ENCODE peak calls at places on chromosome 19, in ten cellular contexts. D, A, V, U, F, J, Z, O, Y and X are unnamed samples.

GRCh38 chr19:3062165-3063105 is at the start of gene TLE5:
- DNase-seq in V (peak; percentile 76), O (peak; percentile 32), Y (no peak), Z (peak; percentile 84), A (peak; percentile 78), J (peak; percentile 89), F (peak; percentile 91), U (no peak), D (no peak), X (no peak)

GRCh38 chr19:1984360-1984759 is 31.2 kb downstream of the BTBD2 start:
- DNase-seq in F (no peak), U (no peak), J (no peak), O (no peak), Z (no peak), V (no peak), D (no peak), A (no peak), Y (no peak), X (no peak)

GRCh38 chr19:52492201-52492960 is 35.1 kb upstream of the ZNF808 start:
- DNase-seq in O (no peak), F (no peak), Z (no peak), A (no peak), V (no peak), J (peak; percentile 60), U (no peak), D (no peak), Y (peak; percentile 80), X (no peak)

GRCh38 chr19:40642757-40643325 is 41.7 kb downstream of the LTBP4 start:
- DNase-seq in D (no peak), U (no peak), A (no peak), V (no peak), J (no peak), O (no peak), Y (no peak), Z (no peak), F (no peak), X (no peak)

GRCh38 chr19:10305139-10305806 is 4.3 kb downstream of the ZGLP1 start:
- DNase-seq in J (no peak), F (no peak), U (no peak), A (no peak), Z (no peak), Y (no peak), V (no peak), D (no peak), O (no peak), X (no peak)

GRCh38 chr19:13665125-13665903 is 99.0 kb upstream of the MRI1 start:
- DNase-seq in D (no peak), O (no peak), V (peak; percentile 16), Z (no peak), A (no peak), J (no peak), F (no peak), U (no peak), Y (no peak), X (no peak)

GRCh38 chr19:1811942-1812425 is at the start of gene ATP8B3:
- DNase-seq in J (no peak), U (no peak), Y (no peak), O (no peak), V (no peak), Z (no peak), D (no peak), A (no peak), F (peak; percentile 100), X (no peak)

GRCh38 chr19:11174336-11174735 is 18.8 kb upstream of the SPC24 start:
- DNase-seq in A (no peak), O (no peak), D (no peak), Y (no peak), J (no peak), V (no peak), F (no peak), Z (no peak), U (no peak), X (no peak)

GRCh38 chr19:55549500-55550320 is 4.4 kb upstream of the SBK3 start:
- DNase-seq in V (no peak), Z (no peak), Y (no peak), F (no peak), A (no peak), O (peak; percentile 94), U (peak; percentile 54), J (no peak), D (no peak), X (peak; percentile 66)

GRCh38 chr19:43306097-43306496 is 36.8 kb upstream of the PSG9 start:
- DNase-seq in O (no peak), Z (no peak), A (no peak), U (no peak), V (no peak), Y (no peak), J (no peak), D (no peak), F (no peak), X (no peak)

GRCh38 chr19:18170714-18171255 is 2.8 kb upstream of the IFI30 start:
- DNase-seq in Z (no peak), Y (no peak), U (no peak), O (no peak), V (peak; percentile 62), D (no peak), A (peak; percentile 27), J (peak; percentile 89), F (peak; percentile 89), X (no peak)
- TF ChIP-seq CTCF in Z (no peak), Y (no peak), U (no peak), O (no peak), V (no peak), D (no peak), A (no peak), J (no peak), F (no peak), X (no peak)

GRCh38 chr19:4347521-4347920 is 4.2 kb downstream of the MPND start:
- DNase-seq in V (no peak), O (no peak), U (no peak), Y (no peak), A (no peak), D (no peak), J (no peak), F (no peak), Z (no peak), X (no peak)

GRCh38 chr19:4343845-4344713 is 717 bp downstream of the MPND start:
- DNase-seq in O (no peak), Z (peak; percentile 78), F (peak; percentile 18), V (no peak), Y (no peak), J (peak; percentile 88), D (no peak), A (no peak), U (no peak), X (no peak)

GRCh38 chr19:4345656-4346383 is 2.5 kb downstream of the MPND start:
- DNase-seq in Z (no peak), D (no peak), F (no peak), V (no peak), Y (no peak), O (no peak), A (no peak), J (no peak), U (no peak), X (no peak)

GRCh38 chr19:4342421-4343055 is 824 bp upstream of the MPND start:
- DNase-seq in F (peak; percentile 93), J (peak; percentile 99), U (peak; percentile 100), D (peak; percentile 94), O (peak; percentile 100), Z (peak; percentile 98), A (peak; percentile 95), V (peak; percentile 70), Y (peak; percentile 92), X (peak; percentile 100)

GRCh38 chr19:4343056-4343844 is at the start of gene MPND:
- DNase-seq in F (peak; percentile 92), O (peak; percentile 70), A (peak; percentile 96), Z (peak; percentile 95), U (peak; percentile 39), J (peak; percentile 98), D (peak; percentile 66), Y (peak; percentile 87), V (peak; percentile 95), X (no peak)
- TF ChIP-seq CTCF in F (peak; percentile 6), O (peak; percentile 45), A (peak; percentile 37), Z (no peak), U (peak; percentile 27), J (no peak), D (peak; percentile 27), Y (peak; percentile 42), V (no peak), X (peak; percentile 52)

GRCh38 chr19:38557205-38557799 is 60.5 kb downstream of the MAP4K1 start:
- DNase-seq in J (no peak), V (no peak), Y (no peak), Z (peak; percentile 76), F (no peak), D (no peak), U (no peak), A (no peak), O (no peak), X (no peak)
- TF ChIP-seq CTCF in J (no peak), V (no peak), Y (no peak), Z (no peak), F (peak; percentile 34), D (no peak), U (no peak), A (no peak), O (no peak), X (no peak)

GRCh38 chr19:27793644-27794443 is 1419.1 kb downstream of the UQCRFS1 start:
- DNase-seq in V (peak; percentile 83), A (peak; percentile 93), U (peak; percentile 77), Y (peak; percentile 74), F (peak; percentile 87), J (peak; percentile 98), D (peak; percentile 83), Z (peak; percentile 97), O (peak; percentile 96), X (peak; percentile 69)
- TF ChIP-seq CTCF in V (no peak), A (peak; percentile 22), U (no peak), Y (peak; percentile 6), F (no peak), J (no peak), D (peak; percentile 10), Z (no peak), O (no peak), X (no peak)

GRCh38 chr19:7533281-7533819 is 2.2 kb upstream of the PNPLA6 start:
- DNase-seq in D (no peak), V (no peak), O (peak; percentile 63), F (no peak), J (peak; percentile 86), Y (no peak), Z (no peak), U (peak; percentile 41), A (peak; percentile 76), X (no peak)
- TF ChIP-seq CTCF in D (no peak), V (no peak), O (no peak), F (no peak), J (no peak), Y (no peak), Z (no peak), U (no peak), A (no peak), X (no peak)

DNA sequence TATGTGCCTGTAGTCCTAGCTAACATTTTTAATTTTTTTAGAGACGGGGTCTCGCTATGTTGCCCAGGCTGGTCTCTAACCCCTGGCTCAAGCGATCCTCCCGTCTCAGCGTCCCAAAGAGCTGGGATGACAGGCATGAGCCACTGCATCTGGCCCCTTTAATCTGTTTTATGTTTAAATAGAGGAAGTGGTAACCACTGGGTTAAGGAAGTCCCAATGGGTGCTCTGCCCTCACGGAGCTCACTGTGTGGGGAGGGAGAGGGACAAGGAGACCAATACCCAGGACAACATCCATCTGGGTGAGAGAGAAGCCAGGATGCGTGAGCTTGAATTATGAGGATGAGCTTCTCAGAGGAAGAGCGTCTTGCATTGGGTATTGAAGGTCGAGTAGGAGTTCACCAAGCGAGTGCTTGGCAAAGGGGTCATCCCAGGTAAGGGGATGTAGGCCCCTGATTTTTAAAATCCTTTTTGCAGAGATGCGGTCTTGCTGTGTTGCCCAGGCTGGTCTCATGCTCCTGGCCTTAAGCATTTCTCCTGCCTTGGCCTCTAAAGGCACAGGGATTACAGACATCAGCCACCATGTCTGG is 13.8 kb downstream of the YJU2 start:
- DNase-seq in O (no peak), F (no peak), Z (no peak), J (no peak), V (no peak), U (no peak), Y (no peak), A (no peak), D (no peak), X (no peak)
- TF ChIP-seq CTCF in O (no peak), F (no peak), Z (no peak), J (no peak), V (no peak), U (no peak), Y (no peak), A (no peak), D (no peak), X (no peak)